ENCODE peak calls at places on chromosomes 7 and 10, in six cellular contexts. U, K, S, Q, E and C are unnamed samples.

GRCh38 chr10:11325817-11326216 is 285.6 kb downstream of the USP6NL start:
- DNase-seq in U (no peak), K (no peak), S (no peak), Q (no peak), E (no peak), C (no peak)

GRCh38 chr7:50657341-50657873 is 92.2 kb upstream of the DDC start:
- DNase-seq in U (no peak), K (peak), S (peak), Q (no peak), E (peak), C (peak)

GRCh38 chr7:44894881-44895600 is 9.7 kb upstream of the PURB start:
- DNase-seq in U (no peak), K (no peak), S (no peak), Q (no peak), E (no peak), C (no peak)

GRCh38 chr7:78134256-78134655 is 335.7 kb downstream of the PHTF2 start:
- DNase-seq in U (no peak), K (no peak), S (no peak), Q (no peak), E (no peak), C (peak)

GRCh38 chr7:69109131-69109740 is 489.0 kb upstream of the AUTS2 start:
- DNase-seq in U (no peak), K (no peak), S (no peak), Q (no peak), E (no peak), C (no peak)

GRCh38 chr7:141915565-141915964 is 634 bp upstream of the OR9A4 start:
- DNase-seq in U (no peak), K (peak), S (no peak), Q (no peak), E (peak), C (no peak)

GRCh38 chr7:131424219-131424822 is 96.6 kb downstream of the MKLN1 start:
- DNase-seq in U (no peak), K (no peak), S (no peak), Q (no peak), E (no peak), C (no peak)

GRCh38 chr7:51306761-51307160 is 9.8 kb downstream of the COBL start:
- DNase-seq in U (no peak), K (no peak), S (no peak), Q (no peak), E (no peak), C (no peak)

GRCh38 chr7:81769891-81770818 is at the start of gene HGF:
- DNase-seq in U (peak), K (peak), S (peak), Q (peak), E (peak), C (peak)

GRCh38 chr7:111676811-111677210 is 114.5 kb upstream of the IMMP2L start:
- DNase-seq in U (no peak), K (no peak), S (no peak), Q (no peak), E (no peak), C (no peak)

GRCh38 chr7:123649956-123650355 is 5.7 kb upstream of the LMOD2 start:
- DNase-seq in U (no peak), K (no peak), S (no peak), Q (no peak), E (no peak), C (no peak)

GRCh38 chr10:81280497-81281479 is 594.2 kb upstream of the NRG3 start:
- DNase-seq in U (no peak), K (no peak), S (no peak), Q (no peak), E (no peak), C (no peak)

GRCh38 chr10:20768849-20769248 is 128.3 kb downstream of the NEBL start:
- DNase-seq in U (no peak), K (no peak), S (no peak), Q (no peak), E (no peak), C (no peak)

GRCh38 chr10:2760736-2761135 is 306.6 kb upstream of the PFKP start:
- DNase-seq in U (no peak), K (no peak), S (no peak), Q (no peak), E (no peak), C (no peak)

GRCh38 chr10:51649064-51649463 is 50.3 kb downstream of the CSTF2T start:
- DNase-seq in U (no peak), K (no peak), S (no peak), Q (no peak), E (no peak), C (no peak)

GRCh38 chr7:98754041-98754479 is 115.8 kb downstream of the TMEM130 start:
- DNase-seq in U (no peak), K (no peak), S (no peak), Q (no peak), E (no peak), C (no peak)

GRCh38 chr10:78267070-78267469 is 233.4 kb downstream of the RPS24 start:
- DNase-seq in U (no peak), K (no peak), S (no peak), Q (no peak), E (no peak), C (peak)

GRCh38 chr7:94054130-94054529 is 50.0 kb upstream of the BET1 start:
- DNase-seq in U (no peak), K (no peak), S (no peak), Q (no peak), E (no peak), C (no peak)

GRCh38 chr7:128037081-128037480 is 5.8 kb upstream of the LRRC4 start:
- DNase-seq in U (no peak), K (no peak), S (no peak), Q (no peak), E (no peak), C (no peak)

GRCh38 chr10:63633677-63634487 is 112.7 kb downstream of the REEP3 start:
- DNase-seq in U (no peak), K (peak), S (no peak), Q (no peak), E (no peak), C (peak)

GRCh38 chr7:51067757-51068156 is 248.9 kb downstream of the COBL start:
- DNase-seq in U (peak), K (peak), S (no peak), Q (no peak), E (peak), C (peak)

GRCh38 chr10:117980216-117980615 is 66.5 kb downstream of the RAB11FIP2 start:
- DNase-seq in U (no peak), K (no peak), S (no peak), Q (no peak), E (no peak), C (no peak)

GRCh38 chr10:653991-654646 is 35.3 kb downstream of the DIP2C start:
- DNase-seq in U (no peak), K (peak), S (no peak), Q (no peak), E (peak), C (peak)

GRCh38 chr10:31188792-31189406 is 130.1 kb upstream of the ZEB1 start:
- DNase-seq in U (no peak), K (no peak), S (no peak), Q (no peak), E (no peak), C (no peak)

GRCh38 chr10:69123306-69123746 is 652 bp upstream of the VPS26A start:
- DNase-seq in U (no peak), K (peak), S (no peak), Q (no peak), E (peak), C (no peak)

GRCh38 chr10:119246862-119247549 is 39.6 kb downstream of the GRK5 start:
- DNase-seq in U (no peak), K (no peak), S (peak), Q (peak), E (no peak), C (peak)

GRCh38 chr7:1532456-1533254 is 2.2 kb downstream of the MAFK start:
- DNase-seq in U (peak), K (peak), S (peak), Q (peak), E (peak), C (peak)

GRCh38 chr10:44978213-44978569 is 418 bp downstream of the DEPP1 start:
- DNase-seq in U (no peak), K (no peak), S (no peak), Q (peak), E (peak), C (no peak)

GRCh38 chr7:22356855-22357310 is at the start of gene RAPGEF5:
- DNase-seq in U (no peak), K (peak), S (no peak), Q (peak), E (peak), C (no peak)

GRCh38 chr10:13162013-13162364 is 631 bp downstream of the MCM10 start:
- DNase-seq in U (no peak), K (no peak), S (no peak), Q (no peak), E (no peak), C (peak)

GRCh38 chr7:35424869-35425495 is 171.1 kb upstream of the TBX20 start:
- DNase-seq in U (peak), K (peak), S (no peak), Q (peak), E (peak), C (peak)

GRCh38 chr7:43653891-43654504 is 71.1 kb downstream of the STK17A start:
- DNase-seq in U (no peak), K (no peak), S (no peak), Q (no peak), E (no peak), C (no peak)

GRCh38 chr10:43318978-43319965 is 52.2 kb upstream of the FXYD4 start:
- DNase-seq in U (no peak), K (no peak), S (no peak), Q (peak), E (no peak), C (no peak)

GRCh38 chr7:112707655-112708054 is 82.5 kb downstream of the TMEM168 start:
- DNase-seq in U (no peak), K (no peak), S (no peak), Q (no peak), E (no peak), C (no peak)

GRCh38 chr7:80463272-80463920 is 48.5 kb downstream of the GNAT3 start:
- DNase-seq in U (no peak), K (no peak), S (no peak), Q (no peak), E (no peak), C (no peak)

GRCh38 chr10:46556515-46557318 is at the start of gene GPRIN2:
- DNase-seq in U (no peak), K (peak), S (peak), Q (peak), E (peak), C (peak)

GRCh38 chr10:103990170-103990930 is 23.4 kb downstream of the SLK start:
- DNase-seq in U (no peak), K (no peak), S (no peak), Q (no peak), E (no peak), C (no peak)

GRCh38 chr7:13639416-13639815 is 350.1 kb downstream of the ETV1 start:
- DNase-seq in U (no peak), K (no peak), S (no peak), Q (no peak), E (no peak), C (no peak)

GRCh38 chr10:11551915-11552602 is 59.4 kb downstream of the USP6NL start:
- DNase-seq in U (no peak), K (no peak), S (no peak), Q (no peak), E (no peak), C (peak)

DNA sequence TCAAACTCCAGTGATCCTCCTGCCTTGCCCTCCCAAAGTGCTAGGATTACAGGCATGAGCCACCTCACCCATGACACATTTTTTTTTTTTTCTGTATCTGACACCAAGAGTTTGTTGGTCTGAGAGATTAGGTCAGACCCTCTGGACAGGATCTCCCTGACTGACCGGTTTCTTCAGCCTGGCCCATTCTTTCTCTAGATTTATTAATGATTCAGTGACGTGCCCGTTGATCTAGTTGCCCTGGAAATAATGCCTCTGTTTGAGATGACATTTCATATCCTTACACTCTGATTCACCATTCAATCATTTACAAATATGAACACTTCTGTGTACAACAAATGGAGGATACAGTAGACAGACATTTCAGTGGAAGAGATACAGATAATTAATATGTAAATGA is 1.4 kb upstream of the ZNF212 start:
- DNase-seq in U (no peak), K (no peak), S (no peak), Q (no peak), E (no peak), C (no peak)
- TF ChIP-seq CTCF in U (no peak), K (no peak), S (no peak), Q (no peak), E (no peak), C (no peak)

DNA sequence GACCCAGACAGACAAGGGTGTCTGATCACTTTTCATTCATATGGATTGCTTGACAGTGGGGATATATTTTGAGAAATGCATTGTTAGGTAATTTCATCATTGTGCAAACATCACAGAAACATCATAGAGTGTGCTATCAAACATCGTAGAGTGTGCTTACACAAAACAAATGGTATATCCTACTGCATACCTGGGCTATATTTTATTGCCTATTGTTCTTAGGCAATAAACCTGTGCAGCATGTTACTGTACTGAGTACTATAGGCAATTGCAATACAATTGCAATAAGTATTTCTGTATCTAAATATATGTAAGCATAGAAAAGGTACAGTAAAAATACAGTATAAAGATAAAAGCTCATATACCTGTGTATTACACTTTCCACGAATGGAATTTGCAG is 319.1 kb downstream of the KIF20B start:
- DNase-seq in U (no peak), K (no peak), S (no peak), Q (no peak), E (no peak), C (no peak)
- H3K27ac ChIP-seq in U (no peak), K (no peak), S (no peak), Q (no peak), E (no peak), C (no peak)

GRCh38 chr10:131088619-131089018 is 222.9 kb downstream of the TCERG1L start:
- DNase-seq in U (no peak), K (no peak), S (no peak), Q (peak), E (no peak), C (no peak)
- TF ChIP-seq CTCF in U (no peak), K (no peak), S (no peak), Q (no peak), E (no peak), C (no peak)

DNA sequence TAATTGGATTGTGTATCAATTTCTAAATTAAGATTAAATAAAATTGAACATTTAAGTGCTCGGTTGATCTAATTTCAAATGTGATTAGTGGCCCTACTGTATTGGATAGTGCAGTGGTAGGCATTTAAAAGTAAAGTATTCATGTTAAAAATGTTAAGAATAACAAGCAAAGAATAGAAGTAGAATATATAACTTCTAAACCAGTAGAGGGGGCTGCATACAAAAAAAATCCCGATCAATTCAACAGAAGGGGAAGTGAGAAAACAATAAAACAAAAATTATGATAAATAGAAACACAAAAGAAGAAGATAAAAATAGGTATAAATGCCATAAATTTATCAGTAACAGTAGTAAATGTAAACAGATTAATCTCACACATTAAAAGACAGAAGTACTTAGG is 24.9 kb upstream of the WDFY4 start:
- DNase-seq in U (no peak), K (no peak), S (no peak), Q (no peak), E (no peak), C (no peak)
- H3K27ac ChIP-seq in U (no peak), K (no peak), S (no peak), Q (no peak), E (no peak), C (no peak)

GRCh38 chr10:91163269-91163708 is 57.2 kb upstream of the PCGF5 start:
- DNase-seq in U (peak), K (peak), S (peak), Q (peak), E (peak), C (peak)

GRCh38 chr10:91162050-91162494 is 58.4 kb upstream of the PCGF5 start:
- DNase-seq in U (no peak), K (no peak), S (no peak), Q (no peak), E (no peak), C (peak)

GRCh38 chr10:91162495-91163268 is 57.8 kb upstream of the PCGF5 start:
- DNase-seq in U (peak), K (peak), S (peak), Q (peak), E (peak), C (peak)

GRCh38 chr10:91164520-91165065 is 55.9 kb upstream of the PCGF5 start:
- DNase-seq in U (no peak), K (no peak), S (no peak), Q (no peak), E (no peak), C (no peak)

DNA sequence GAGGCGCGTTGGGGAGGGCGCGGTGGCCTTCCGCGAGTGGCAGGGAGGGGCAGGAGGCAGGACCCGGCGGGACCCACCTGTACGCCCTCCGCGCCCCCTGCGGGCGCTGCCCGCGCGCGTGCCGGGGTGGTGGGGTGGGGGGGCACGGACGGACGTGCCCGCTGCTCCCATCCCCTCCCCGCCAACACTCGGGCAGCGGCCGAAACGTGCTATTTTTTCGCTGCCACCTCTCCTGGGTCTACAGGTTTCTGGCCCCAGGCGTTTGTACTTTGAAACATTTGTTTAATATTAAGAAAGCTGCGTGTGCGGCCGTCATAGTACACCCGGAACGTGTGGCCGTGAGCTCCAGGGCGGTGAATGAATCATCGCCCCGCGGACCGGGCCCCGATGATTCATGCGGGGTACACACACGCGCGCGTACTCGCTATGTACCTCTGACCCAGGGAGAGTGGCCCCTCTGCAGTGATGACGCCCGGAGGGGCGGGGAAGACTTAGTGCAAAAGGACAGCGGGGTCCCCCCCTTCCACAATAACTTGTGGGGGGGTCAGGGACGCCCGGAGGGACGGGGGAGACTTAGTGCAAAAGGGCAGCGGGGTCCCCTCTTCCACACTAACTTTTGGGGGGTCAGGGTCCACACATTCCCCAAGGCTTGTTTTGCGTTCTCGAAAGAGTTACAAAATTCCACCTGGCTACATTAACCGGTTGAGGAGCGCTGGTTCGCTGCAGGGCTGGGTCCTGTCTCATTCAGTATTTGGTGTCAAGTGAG is 56.6 kb upstream of the PCGF5 start:
- DNase-seq in U (peak), K (peak), S (peak), Q (peak), E (peak), C (peak)
- TF ChIP-seq CTCF in U (no peak), K (no peak), S (no peak), Q (no peak), E (no peak), C (no peak)

GRCh38 chr7:54747234-54747633 is 11.8 kb downstream of the SEC61G start:
- DNase-seq in U (no peak), K (no peak), S (no peak), Q (no peak), E (no peak), C (no peak)
- H3K27ac ChIP-seq in U (no peak), K (no peak), S (no peak), Q (no peak), E (no peak), C (no peak)

GRCh38 chr7:129634361-129635034 is 23.0 kb downstream of the NRF1 start:
- DNase-seq in U (no peak), K (no peak), S (no peak), Q (no peak), E (no peak), C (no peak)
- TF ChIP-seq CTCF in U (no peak), K (no peak), S (no peak), Q (no peak), E (no peak), C (no peak)

GRCh38 chr10:75042292-75042974 is 69.0 kb upstream of the SAMD8 start:
- DNase-seq in U (no peak), K (no peak), S (no peak), Q (no peak), E (no peak), C (no peak)
- H3K27ac ChIP-seq in U (no peak), K (no peak), S (no peak), Q (no peak), E (peak), C (no peak)